ENCODE peak calls at places on chromosomes 11 and 22, in four cellular contexts. Z is psoas muscle, D is heart right ventricle, X is lung. V is an unnamed sample.

GRCh38 chr11:45713573-45713972 is 48.2 kb upstream of the CHST1 start:
- DNase-seq in D (no peak), X (no peak), Z (no peak), V (no peak)

GRCh38 chr11:33564856-33565453 is 135.7 kb downstream of the C11orf91 start:
- DNase-seq in Z (no peak), X (no peak), D (no peak), V (peak)

GRCh38 chr11:88806410-88806809 is 259.4 kb downstream of the GRM5 start:
- DNase-seq in D (no peak), X (no peak), Z (no peak), V (no peak)

GRCh38 chr22:22752556-22753477 is 108.4 kb downstream of the GGTLC2 start:
- DNase-seq in D (no peak), X (peak), Z (peak), V (no peak)

GRCh38 chr11:46119053-46119351 is 2.3 kb downstream of the PHF21A start:
- DNase-seq in Z (no peak), X (no peak), D (no peak), V (no peak)

GRCh38 chr22:43635101-43635500 is 177.0 kb downstream of the EFCAB6 start:
- DNase-seq in Z (no peak), D (no peak), X (no peak), V (no peak)

GRCh38 chr11:120400564-120401364 is 64.6 kb downstream of the ARHGEF12 start:
- DNase-seq in Z (no peak), D (no peak), X (peak), V (no peak)

GRCh38 chr11:26805001-26805400 is 83.1 kb upstream of the SLC5A12 start:
- DNase-seq in X (no peak), D (no peak), Z (no peak), V (no peak)

GRCh38 chr11:124402326-124402922 is 3.6 kb upstream of the OR8B3 start:
- DNase-seq in X (peak), Z (peak), D (peak), V (peak)

GRCh38 chr22:40400173-40400572 is 29.8 kb downstream of the SGSM3 start:
- DNase-seq in Z (no peak), D (no peak), X (no peak), V (no peak)

GRCh38 chr22:17563936-17564391 is 666 bp downstream of the SLC25A18 start:
- DNase-seq in X (no peak), D (no peak), Z (peak), V (peak)

GRCh38 chr11:120126543-120126942 is 11.4 kb downstream of the TRIM29 start:
- DNase-seq in Z (no peak), X (no peak), D (no peak), V (no peak)

GRCh38 chr22:50114221-50114981 is 24.6 kb downstream of the MOV10L1 start:
- DNase-seq in X (peak), Z (no peak), D (no peak), V (no peak)

GRCh38 chr11:87726511-87726910 is 448.7 kb downstream of the RAB38 start:
- DNase-seq in Z (no peak), D (no peak), X (no peak), V (no peak)

GRCh38 chr11:14334893-14335292 is 24.1 kb downstream of the RRAS2 start:
- DNase-seq in D (no peak), X (no peak), Z (no peak), V (no peak)

GRCh38 chr11:14334193-14334592 is 24.8 kb downstream of the RRAS2 start:
- DNase-seq in X (no peak), Z (no peak), D (no peak), V (no peak)

GRCh38 chr11:14339356-14339755 is 19.6 kb downstream of the RRAS2 start:
- DNase-seq in D (no peak), X (no peak), Z (no peak), V (no peak)

GRCh38 chr11:14335712-14336111 is 23.3 kb downstream of the RRAS2 start:
- DNase-seq in X (no peak), Z (no peak), D (no peak), V (no peak)

GRCh38 chr11:14336507-14337503 is 22.2 kb downstream of the RRAS2 start:
- DNase-seq in Z (no peak), D (no peak), X (no peak), V (no peak)
- H3K4me3 ChIP-seq in Z (peak), D (no peak), X (no peak), V (no peak)

DNA sequence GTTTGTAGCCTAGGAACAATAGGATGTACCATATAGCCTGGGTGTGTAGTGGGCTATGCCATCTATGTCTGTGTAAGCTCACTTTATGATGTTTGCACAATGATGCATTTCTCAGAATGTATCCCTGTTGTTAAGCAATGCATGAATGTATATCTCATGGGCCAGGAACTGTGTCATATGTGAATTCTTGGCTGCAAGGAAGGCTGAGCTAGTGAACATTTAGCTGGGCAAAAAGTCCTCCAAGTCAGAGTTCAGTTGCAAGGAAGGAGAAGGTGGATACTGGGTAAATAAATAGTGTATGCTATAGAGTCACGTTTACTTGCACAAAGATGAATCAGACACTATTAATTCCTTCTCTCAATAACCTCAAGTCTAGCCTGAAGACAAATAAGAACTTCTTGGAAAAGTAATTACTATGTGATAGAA is 136.1 kb downstream of the EHF start:
- DNase-seq in D (no peak), Z (no peak), X (no peak), V (no peak)
- H3K27ac ChIP-seq in D (no peak), Z (no peak), X (no peak), V (no peak)

GRCh38 chr11:62926669-62927455 is 5.7 kb upstream of the CHRM1 start:
- DNase-seq in D (no peak), X (no peak), Z (no peak), V (no peak)

GRCh38 chr11:62923634-62924411 is 2.7 kb upstream of the CHRM1 start:
- DNase-seq in D (no peak), X (no peak), Z (no peak), V (peak)

GRCh38 chr11:62928011-62928410 is 6.8 kb upstream of the CHRM1 start:
- DNase-seq in D (no peak), Z (no peak), X (no peak), V (no peak)

GRCh38 chr11:62925308-62925707 is 4.1 kb upstream of the CHRM1 start:
- DNase-seq in X (no peak), Z (no peak), D (no peak), V (no peak)

DNA sequence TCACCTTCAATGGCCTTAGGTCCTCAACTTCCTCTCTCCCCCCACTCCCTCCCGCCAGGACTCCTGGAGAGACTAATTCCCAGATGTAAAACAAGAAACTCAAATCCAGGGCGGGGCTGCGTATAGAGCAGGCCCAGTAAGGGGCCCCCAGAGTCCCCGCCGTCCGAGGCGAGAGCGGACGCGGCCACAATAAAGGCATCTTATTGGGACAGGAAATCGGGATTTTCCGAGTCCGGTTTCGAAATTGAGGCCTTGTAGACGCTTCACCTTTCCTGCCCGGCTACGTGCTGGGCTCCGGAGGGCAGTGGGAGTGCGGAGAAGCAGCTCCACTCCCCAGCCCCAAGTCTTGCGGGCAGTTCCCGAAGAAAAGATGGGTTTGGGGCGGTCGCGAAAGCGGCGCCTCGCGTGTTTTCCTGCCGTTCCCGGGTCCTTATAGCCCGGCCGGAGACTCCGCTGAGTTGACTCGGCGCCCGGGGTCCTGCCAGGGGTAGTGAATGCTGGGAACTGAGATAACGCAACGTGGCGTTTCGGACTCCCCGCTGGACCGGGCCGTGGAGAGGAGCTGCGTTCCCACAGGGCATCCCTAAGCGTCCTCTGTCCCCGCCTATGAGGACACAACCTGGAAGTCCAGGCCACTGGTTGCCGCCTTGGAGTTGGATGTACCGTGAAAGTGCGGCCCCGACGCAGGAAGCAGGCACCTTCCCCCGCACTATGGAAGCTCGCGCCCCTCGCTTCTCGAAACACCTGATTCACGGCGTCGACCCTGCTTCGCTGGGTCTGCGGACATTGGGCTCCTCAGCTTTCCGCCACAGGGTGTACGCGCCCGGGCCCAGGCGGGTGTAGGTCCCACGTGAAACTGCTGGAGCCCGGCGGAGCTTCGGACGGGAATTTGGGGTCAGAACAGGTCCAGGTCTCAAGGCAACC is 4.8 kb upstream of the CHRM1 start:
- DNase-seq in Z (no peak), D (no peak), X (no peak), V (no peak)
- H3K4me3 ChIP-seq in Z (peak), D (peak), X (peak), V (no peak)

GRCh38 chr11:2729841-2730240 is 30.0 kb upstream of the KCNQ1OT1 start:
- DNase-seq in Z (no peak), D (no peak), X (no peak), V (no peak)
- H3K27ac ChIP-seq in Z (no peak), D (no peak), X (no peak), V (peak)

DNA sequence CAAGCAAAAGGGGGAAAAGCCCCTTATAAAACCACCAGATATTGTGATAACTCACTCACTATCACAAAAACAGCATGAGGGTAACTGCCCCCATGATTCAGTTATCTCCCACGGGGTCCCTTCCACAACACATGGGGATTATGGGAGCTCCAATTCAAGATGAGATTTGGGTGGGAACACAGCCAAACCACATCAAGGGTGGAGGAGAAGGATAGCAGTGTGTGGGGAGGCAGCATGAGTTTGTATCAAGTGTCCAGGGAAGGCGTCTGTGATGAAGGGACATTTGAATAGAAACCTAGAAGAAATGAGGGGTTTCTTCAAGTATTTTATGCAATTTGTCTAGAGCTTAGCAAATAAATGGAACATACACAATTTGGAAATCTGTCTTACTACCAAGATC is 98.2 kb downstream of the SLC1A2 start:
- DNase-seq in X (no peak), Z (no peak), D (no peak), V (no peak)
- H3K4me3 ChIP-seq in X (no peak), Z (no peak), D (no peak), V (no peak)

GRCh38 chr22:46735747-46736608 is 2.1 kb downstream of the CERK start:
- DNase-seq in Z (peak), D (no peak), X (no peak), V (no peak)
- H3K27ac ChIP-seq in Z (peak), D (peak), X (peak), V (peak)

DNA sequence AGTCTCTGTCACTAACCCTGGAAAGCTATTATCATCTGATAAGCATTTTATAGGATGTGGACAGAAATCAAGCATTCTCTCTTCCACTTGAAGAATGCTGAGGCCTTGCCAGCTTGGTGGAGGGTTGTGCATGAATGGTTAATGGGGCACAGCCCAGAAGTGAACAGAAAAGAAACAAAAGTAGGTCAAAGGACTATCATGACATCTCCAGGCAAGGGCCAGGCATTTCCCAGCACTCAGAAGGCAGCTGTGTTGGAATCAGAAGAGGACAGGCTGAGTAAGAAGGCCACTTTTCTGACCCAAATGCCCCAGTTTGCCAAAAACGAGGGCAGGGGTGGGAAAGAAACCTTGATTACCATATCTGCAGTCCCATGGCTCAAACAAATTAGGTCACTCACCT is 12.4 kb downstream of the TENM4 start:
- DNase-seq in D (no peak), Z (no peak), X (no peak), V (no peak)
- H3K4me3 ChIP-seq in D (no peak), Z (no peak), X (no peak), V (no peak)